ENCODE peak calls at places on chromosomes 4 and X, in six cellular contexts. J, Y, C, T, X and S are unnamed samples.

GRCh38 chrX:17689971-17690409 is 47.3 kb upstream of the SCML1 start:
- DNase-seq in J (peak), Y (peak), C (peak), T (no peak), X (peak), S (peak)

GRCh38 chr4:26141916-26142638 is 178.7 kb upstream of the RBPJ start:
- DNase-seq in J (no peak), Y (peak), C (peak), T (peak), X (peak), S (peak)

GRCh38 chr4:181030961-181031360 is 1212.2 kb upstream of the TENM3 start:
- DNase-seq in J (no peak), Y (peak), C (no peak), T (no peak), X (no peak), S (peak)

GRCh38 chr4:108405586-108405985 is 214.8 kb upstream of the RPL34 start:
- DNase-seq in J (no peak), Y (no peak), C (no peak), T (no peak), X (no peak), S (no peak)

GRCh38 chr4:10185518-10186227 is 69.1 kb upstream of the WDR1 start:
- DNase-seq in J (peak), Y (no peak), C (no peak), T (no peak), X (no peak), S (no peak)

GRCh38 chr4:161585011-161585410 is 578.8 kb downstream of the FSTL5 start:
- DNase-seq in J (no peak), Y (no peak), C (no peak), T (no peak), X (no peak), S (no peak)

GRCh38 chr4:2482693-2483092 is 13.8 kb downstream of the RNF4 start:
- DNase-seq in J (peak), Y (peak), C (peak), T (peak), X (peak), S (peak)

GRCh38 chr4:146291313-146291712 is 77.0 kb downstream of the REELD1 start:
- DNase-seq in J (no peak), Y (no peak), C (no peak), T (no peak), X (no peak), S (no peak)

GRCh38 chr4:48762408-48762807 is 17.7 kb downstream of the FRYL start:
- DNase-seq in J (no peak), Y (no peak), C (no peak), T (no peak), X (no peak), S (no peak)

GRCh38 chr4:2271279-2272025 is 9.5 kb upstream of the MXD4 start:
- DNase-seq in J (no peak), Y (no peak), C (no peak), T (no peak), X (no peak), S (no peak)

GRCh38 chr4:31370866-31371465 is 650.8 kb downstream of the PCDH7 start:
- DNase-seq in J (peak), Y (peak), C (no peak), T (no peak), X (peak), S (peak)

GRCh38 chr4:55993994-55994657 is 45.4 kb downstream of the CEP135 start:
- DNase-seq in J (no peak), Y (no peak), C (no peak), T (no peak), X (no peak), S (no peak)

GRCh38 chr4:153971878-153972277 is 183.0 kb upstream of the SFRP2 start:
- DNase-seq in J (no peak), Y (no peak), C (no peak), T (no peak), X (no peak), S (no peak)

GRCh38 chrX:39527045-39527444 is 570.7 kb downstream of the BCOR start:
- DNase-seq in J (peak), Y (peak), C (no peak), T (no peak), X (peak), S (peak)

DNA sequence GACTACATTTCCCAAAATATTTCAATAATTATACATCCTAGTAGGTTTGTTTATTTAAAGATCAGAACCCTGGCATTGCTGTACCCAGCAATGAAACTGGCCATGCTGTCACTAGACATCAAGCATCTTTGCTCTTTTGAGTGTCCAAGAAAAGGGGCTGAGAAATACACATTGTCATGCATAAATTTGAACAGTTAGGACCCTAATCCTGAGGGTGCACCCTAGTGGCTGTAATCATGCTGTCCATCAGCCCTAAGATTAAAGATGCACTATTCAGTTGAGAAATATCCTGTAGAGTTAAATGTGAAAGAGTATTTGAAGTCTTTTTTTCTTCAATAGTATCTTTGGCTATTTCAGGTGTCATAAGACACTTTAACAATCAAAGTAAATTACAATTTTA is 108.8 kb downstream of the NFKB1 start:
- DNase-seq in J (peak), Y (peak), C (no peak), T (no peak), X (peak), S (no peak)
- TF ChIP-seq CTCF in J (peak), Y (peak), C (no peak), T (peak), X (peak), S (peak)

GRCh38 chr4:133623847-133624246 is 474.8 kb downstream of the PCDH10 start:
- DNase-seq in J (no peak), Y (no peak), C (no peak), T (no peak), X (no peak), S (no peak)
- H3K4me3 ChIP-seq in J (no peak), Y (no peak), C (no peak), T (no peak), X (no peak), S (no peak)

GRCh38 chrX:125205084-125205917 is 114.4 kb upstream of the TEX13C start:
- DNase-seq in J (peak), Y (no peak), C (peak), T (peak), X (peak), S (peak)
- TF ChIP-seq CTCF in J (no peak), Y (no peak), C (no peak), T (no peak), X (no peak), S (peak)

DNA sequence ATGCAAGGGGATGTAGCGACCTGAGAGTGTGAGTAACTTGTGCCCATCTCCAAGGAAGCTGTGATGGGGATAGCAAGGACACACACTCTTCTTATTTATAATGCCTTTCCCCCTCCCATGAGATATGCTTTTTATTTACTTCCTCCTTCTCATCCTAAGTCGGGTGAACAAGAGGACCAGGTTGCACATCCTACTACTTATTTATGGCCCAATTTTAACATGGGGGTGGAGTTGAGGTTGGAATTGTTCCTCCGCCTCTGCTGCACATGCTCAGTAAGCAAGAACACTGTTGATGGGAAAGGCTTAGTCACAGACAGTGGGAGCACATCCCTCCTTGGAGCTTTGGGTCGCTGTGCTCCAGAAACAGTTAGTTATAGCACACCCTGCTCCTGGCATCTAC is 15.3 kb upstream of the TLR8 start:
- DNase-seq in J (no peak), Y (no peak), C (no peak), T (no peak), X (no peak), S (no peak)
- H3K4me3 ChIP-seq in J (no peak), Y (no peak), C (no peak), T (no peak), X (no peak), S (no peak)

GRCh38 chr4:76723373-76723772 is 174.6 kb downstream of the SOWAHB start:
- DNase-seq in J (no peak), Y (peak), C (no peak), T (no peak), X (peak), S (peak)
- TF ChIP-seq CTCF in J (peak), Y (peak), C (no peak), T (no peak), X (peak), S (peak)

DNA sequence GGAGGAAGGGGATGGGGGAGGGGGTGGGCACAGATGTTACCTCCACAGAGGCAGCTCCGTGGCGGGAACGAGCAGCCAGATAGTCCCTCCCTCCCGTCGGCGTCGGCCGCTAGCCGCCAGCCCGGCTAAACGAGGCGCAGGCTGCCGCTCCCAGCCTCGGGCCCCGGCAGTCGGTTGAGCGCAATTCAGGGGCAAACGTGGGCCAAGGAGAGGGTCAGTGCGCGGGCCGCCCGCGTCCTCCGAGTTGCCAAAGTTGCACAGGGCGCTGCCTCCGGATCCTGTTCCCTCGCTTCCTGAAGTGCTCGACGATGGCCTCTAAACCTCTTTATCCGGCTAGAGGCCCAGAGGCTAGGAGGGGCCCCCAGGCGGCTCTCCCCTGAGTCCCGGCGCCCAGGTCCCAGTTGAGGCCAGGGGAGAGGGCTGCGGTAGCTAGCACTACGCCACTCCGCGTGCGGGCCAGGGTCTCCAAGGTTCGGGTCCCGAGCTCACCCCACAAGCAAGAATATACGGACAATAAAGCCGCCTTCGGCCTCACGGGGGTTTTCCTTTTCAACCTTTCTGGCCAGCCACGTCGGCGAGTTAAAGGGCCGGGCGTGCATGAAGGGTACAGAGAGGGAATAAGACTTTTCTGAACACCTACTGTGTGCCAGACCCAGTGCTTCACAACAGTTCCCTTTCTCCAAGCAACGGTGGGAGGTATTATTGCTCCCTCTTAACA is 138.7 kb upstream of the ZIC3 start:
- DNase-seq in J (no peak), Y (no peak), C (no peak), T (no peak), X (no peak), S (no peak)
- H3K4me3 ChIP-seq in J (peak), Y (no peak), C (peak), T (peak), X (no peak), S (peak)

DNA sequence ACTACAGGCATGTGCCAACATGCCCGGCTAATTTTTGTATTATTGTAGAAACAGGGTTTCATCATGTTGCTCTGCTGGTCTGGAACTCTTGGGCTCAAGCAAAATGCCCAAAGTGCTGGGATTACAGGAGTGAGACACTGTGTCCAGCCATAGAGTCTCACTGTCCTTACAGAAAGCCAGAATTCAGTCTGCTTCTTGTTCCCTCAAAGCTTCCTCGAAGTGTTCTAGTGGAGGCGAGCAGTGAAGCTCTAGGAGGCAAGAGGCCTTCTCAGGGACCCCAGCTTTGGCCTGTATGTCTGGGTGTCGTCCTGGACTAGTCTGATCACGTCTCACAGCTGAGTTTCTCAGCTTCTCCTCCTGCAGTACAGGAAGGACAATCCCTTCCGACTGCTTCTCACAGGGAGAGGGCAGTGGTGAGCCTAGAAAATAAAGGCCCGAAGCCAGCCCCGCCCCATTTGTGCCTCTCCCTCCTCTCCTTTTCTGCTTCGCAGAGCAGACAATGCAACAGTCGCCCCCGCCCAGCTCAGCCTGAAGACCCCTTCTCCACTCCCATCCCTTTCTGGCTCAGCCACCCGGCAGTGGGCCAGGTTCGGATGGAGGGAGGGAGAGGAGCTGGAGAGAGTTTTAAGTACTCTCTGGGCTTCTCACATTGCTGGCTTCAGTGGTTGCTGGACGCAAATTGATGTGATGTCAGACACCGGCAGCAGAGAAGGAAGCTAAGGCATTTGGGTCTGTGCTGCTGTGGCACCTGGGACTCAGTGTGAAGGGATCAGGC is 11.1 kb upstream of the FAM3A start:
- DNase-seq in J (peak), Y (peak), C (peak), T (peak), X (peak), S (peak)
- TF ChIP-seq CTCF in J (peak), Y (peak), C (peak), T (peak), X (peak), S (peak)

GRCh38 chr4:151316645-151317044 is 8.8 kb downstream of the SH3D19 start:
- DNase-seq in J (no peak), Y (no peak), C (no peak), T (no peak), X (no peak), S (no peak)

GRCh38 chr4:151314509-151314908 is 10.9 kb downstream of the SH3D19 start:
- DNase-seq in J (no peak), Y (no peak), C (no peak), T (no peak), X (no peak), S (no peak)

GRCh38 chr4:151318310-151319006 is 6.9 kb downstream of the SH3D19 start:
- DNase-seq in J (no peak), Y (no peak), C (no peak), T (no peak), X (no peak), S (no peak)

GRCh38 chr4:151313306-151314028 is 11.9 kb downstream of the SH3D19 start:
- DNase-seq in J (no peak), Y (no peak), C (no peak), T (no peak), X (no peak), S (no peak)

DNA sequence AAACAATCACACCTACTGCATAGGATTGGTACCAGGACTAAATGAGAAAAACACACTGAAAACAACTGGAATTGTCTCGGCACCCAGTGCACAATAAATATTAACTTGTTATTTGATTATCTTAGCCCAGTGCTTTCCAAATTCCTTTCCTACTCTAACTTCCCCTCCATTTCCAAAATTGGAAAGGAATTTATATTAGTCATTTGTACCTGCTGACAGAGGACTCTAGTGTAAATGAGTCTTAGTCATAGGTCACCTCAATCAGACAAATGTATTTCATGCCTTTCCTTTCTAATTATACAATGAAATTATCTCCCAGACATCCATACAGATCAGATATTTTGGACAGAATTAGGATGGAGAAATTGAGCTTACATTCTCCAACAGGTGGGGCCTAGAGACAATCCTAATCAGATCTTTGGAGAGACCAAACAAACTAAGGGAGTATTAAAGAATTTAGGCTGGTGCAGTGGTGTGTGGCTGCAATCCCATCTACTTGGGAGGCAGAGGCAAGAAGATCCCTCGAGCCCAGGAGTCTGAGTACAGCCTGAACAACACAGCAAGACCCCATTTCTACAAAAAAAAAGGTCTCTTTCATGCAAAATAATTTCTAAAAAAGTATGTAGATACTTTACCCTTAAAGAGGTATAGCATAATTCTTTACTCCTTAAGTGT is 10.1 kb downstream of the SH3D19 start:
- DNase-seq in J (no peak), Y (no peak), C (no peak), T (no peak), X (peak), S (peak)
- H3K4me3 ChIP-seq in J (no peak), Y (no peak), C (no peak), T (no peak), X (no peak), S (no peak)